ENCODE peak calls at places on chromosomes 6 and 20, in five cellular contexts. M is esophagus squamous epithelium, C is sigmoid colon, V is upper lobe of right lung, U is lung. Z is an unnamed sample.

GRCh38 chr6:161546632-161547031 is 272.8 kb upstream of the AGPAT4 start:
- DNase-seq in U (no peak), V (no peak), C (no peak), M (no peak), Z (no peak)

GRCh38 chr6:105954148-105954547 is 132.0 kb upstream of the PRDM1 start:
- DNase-seq in V (no peak), U (no peak), M (no peak), C (no peak), Z (no peak)

GRCh38 chr6:168155193-168155592 is 76.2 kb upstream of the FRMD1 start:
- DNase-seq in V (no peak), M (no peak), C (peak; percentile 46), U (no peak), Z (no peak)

GRCh38 chr20:45595235-45595634 is 16.2 kb upstream of the WFDC8 start:
- DNase-seq in U (no peak), V (no peak), C (no peak), M (no peak), Z (no peak)

GRCh38 chr6:99338188-99338587 is 11.3 kb downstream of the FAXC start:
- DNase-seq in M (no peak), U (no peak), C (no peak), V (no peak), Z (no peak)

GRCh38 chr6:17900011-17900410 is 87.4 kb downstream of the KIF13A start:
- DNase-seq in U (no peak), M (no peak), V (no peak), C (no peak), Z (no peak)

GRCh38 chr6:140567469-140567868 is 1193.0 kb upstream of the CITED2 start:
- DNase-seq in U (no peak), M (no peak), V (no peak), C (no peak), Z (no peak)

GRCh38 chr6:7786206-7786605 is 60.3 kb downstream of the BMP6 start:
- DNase-seq in V (no peak), M (no peak), U (no peak), C (no peak), Z (no peak)

GRCh38 chr6:354631-355280 is 36.8 kb upstream of the IRF4 start:
- DNase-seq in V (peak; percentile 66), C (peak; percentile 63), M (no peak), U (no peak), Z (no peak)

GRCh38 chr6:56866917-56867522 is 87.9 kb upstream of the BEND6 start:
- DNase-seq in M (no peak), U (no peak), C (no peak), V (no peak), Z (no peak)

DNA sequence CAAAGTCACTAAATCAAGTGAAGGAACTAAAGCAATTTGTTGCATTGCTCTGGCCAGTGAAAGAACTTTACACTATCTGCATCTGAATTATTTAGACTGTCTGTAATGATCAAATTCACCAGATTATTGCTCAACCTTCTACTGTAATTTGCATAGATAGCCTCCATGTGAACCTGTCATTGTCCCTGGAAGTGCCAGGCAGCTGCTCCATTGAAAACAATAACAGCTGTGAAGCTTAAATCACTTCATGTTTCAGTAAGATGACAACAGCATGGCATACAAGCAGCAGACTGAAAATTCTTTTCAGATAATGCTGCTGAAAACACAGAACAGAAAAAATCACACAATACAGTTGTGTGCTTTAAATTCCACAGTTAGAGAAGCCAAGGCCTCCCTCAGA is 248.9 kb downstream of the TPBG start:
- DNase-seq in V (no peak), M (no peak), U (no peak), C (no peak), Z (peak; percentile 3)
- H3K4me1 ChIP-seq in V (no peaks in the 10 kb centered on the region), M (no peaks in the 10 kb centered on the region), U (no peaks in the 10 kb centered on the region), C (no peaks in the 10 kb centered on the region), Z (no peaks in the 10 kb centered on the region)

GRCh38 chr20:11918280-11918952 is 723 bp downstream of the BTBD3 start:
- DNase-seq in C (no peak), M (no peak), V (no peak), U (no peak), Z (no peak)

GRCh38 chr20:11920083-11920482 is 2.4 kb downstream of the BTBD3 start:
- DNase-seq in M (no peak), C (no peak), V (no peak), U (no peak), Z (no peak)

GRCh38 chr20:11917663-11918062 is at the start of gene BTBD3:
- DNase-seq in U (peak; percentile 51), M (no peak), V (no peak), C (peak; percentile 80), Z (peak; percentile 45)

GRCh38 chr20:11919571-11919970 is 1.9 kb downstream of the BTBD3 start:
- DNase-seq in C (no peak), V (no peak), M (no peak), U (no peak), Z (no peak)

GRCh38 chr20:11919046-11919445 is 1.4 kb downstream of the BTBD3 start:
- DNase-seq in V (no peak), M (no peak), C (no peak), U (no peak), Z (no peak)
- TF ChIP-seq CTCF in V (no peak), M (no peak), C (no peak), U (no peak), Z (no peak)

GRCh38 chr6:89528865-89529264 is 95.9 kb downstream of the ANKRD6 start:
- DNase-seq in M (no peak), V (no peak), C (no peak), U (no peak), Z (no peak)

GRCh38 chr6:89525786-89526562 is 93.0 kb downstream of the ANKRD6 start:
- DNase-seq in M (no peak), C (no peak), U (no peak), V (no peak), Z (peak; percentile 35)

GRCh38 chr6:89526563-89526869 is 93.6 kb downstream of the ANKRD6 start:
- DNase-seq in M (no peak), U (no peak), C (no peak), V (no peak), Z (no peak)

GRCh38 chr6:89530982-89531381 is 98.0 kb downstream of the ANKRD6 start:
- DNase-seq in M (no peak), V (no peak), U (no peak), C (peak; percentile 77), Z (no peak)

DNA sequence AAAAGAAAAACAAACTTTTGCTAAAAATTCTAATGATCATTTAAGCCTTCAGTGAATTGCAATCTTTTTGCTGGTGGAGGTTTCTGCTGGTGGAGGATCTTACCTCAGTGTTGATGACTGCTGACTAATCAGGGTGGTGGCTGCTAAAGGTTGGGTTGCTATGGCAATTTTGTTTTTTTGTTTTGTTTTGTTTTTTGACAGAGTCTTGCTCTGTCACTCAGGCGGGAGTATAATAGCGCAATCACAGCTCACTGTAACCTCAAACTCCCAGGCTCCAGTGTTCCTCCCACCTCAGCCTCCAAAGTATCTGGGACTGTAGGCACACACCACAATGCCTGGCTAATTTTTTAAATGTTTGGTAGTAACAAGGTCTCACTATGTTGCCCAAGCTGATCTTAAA is 94.7 kb downstream of the ANKRD6 start:
- DNase-seq in U (no peak), V (no peak), C (no peak), M (no peak), Z (no peak)
- H3K4me1 ChIP-seq in U (peaks cover 4% of the 10 kb centered on the region), V (no peaks in the 10 kb centered on the region), C (no peaks in the 10 kb centered on the region), M (peaks cover 2% of the 10 kb centered on the region), Z (peaks cover 33% of the 10 kb centered on the region)

DNA sequence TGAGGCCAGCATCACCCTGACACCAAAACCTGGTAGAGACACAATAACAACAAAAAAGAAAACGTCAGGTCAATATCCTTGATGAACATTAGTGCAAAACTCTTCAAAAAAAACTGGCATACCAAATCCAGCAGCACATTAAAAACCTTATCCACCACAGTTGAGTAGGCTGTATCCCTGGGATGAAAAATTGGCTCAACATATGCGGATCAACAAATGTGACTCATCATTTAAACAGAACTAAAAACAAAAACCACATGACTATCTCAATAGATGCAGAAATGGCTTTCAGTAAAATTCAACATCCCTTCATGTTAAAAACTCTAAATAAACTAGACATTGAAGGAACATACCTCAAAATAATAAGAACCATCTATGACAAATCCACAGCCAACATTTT is 59.6 kb upstream of the PHIP start:
- DNase-seq in U (no peak), M (no peak), V (no peak), C (no peak), Z (no peak)
- TF ChIP-seq CTCF in U (no peak), M (no peak), V (no peak), C (no peak), Z (no peak)

GRCh38 chr6:45539124-45539523 is 161.4 kb upstream of the SUPT3H start:
- DNase-seq in C (no peak), U (no peak), M (no peak), V (no peak), Z (no peak)

GRCh38 chr6:45535933-45536332 is 158.2 kb upstream of the SUPT3H start:
- DNase-seq in C (no peak), U (no peak), V (no peak), M (no peak), Z (no peak)

GRCh38 chr6:45538636-45539035 is 160.9 kb upstream of the SUPT3H start:
- DNase-seq in U (no peak), C (peak; percentile 83), V (no peak), M (no peak), Z (peak; percentile 53)

GRCh38 chr6:45540375-45540920 is 162.7 kb upstream of the SUPT3H start:
- DNase-seq in V (no peak), U (no peak), M (no peak), C (no peak), Z (no peak)

GRCh38 chr6:45537539-45537938 is 159.8 kb upstream of the SUPT3H start:
- DNase-seq in U (peak; percentile 18), C (no peak), M (no peak), V (no peak), Z (no peak)
- H3K4me1 ChIP-seq in U (peaks cover 9% of the 10 kb centered on the region), C (no peaks in the 10 kb centered on the region), M (no peaks in the 10 kb centered on the region), V (peaks cover 7% of the 10 kb centered on the region), Z (peaks cover 31% of the 10 kb centered on the region)

GRCh38 chr20:52783769-52784168 is 188.4 kb upstream of the TSHZ2 start:
- DNase-seq in U (no peak), V (no peak), M (no peak), C (no peak), Z (no peak)
- TF ChIP-seq CTCF in U (no peak), V (peak; percentile 25), M (no peak), C (no peak), Z (no peak)